ENCODE peak calls at places on chromosome 20, in seven cellular contexts. S is colonic mucosa, O is sigmoid colon, I is right cardiac atrium, M is pancreas, R is lower leg skin, X is A549. H is an unnamed sample.

GRCh38 chr20:44218441-44218840 is 7.9 kb upstream of the OSER1 start:
- DNase-seq in X (no peak), M (no peak), I (no peak), R (no peak), O (no peak), S (no peak), H (no peak)

GRCh38 chr20:32028647-32029372 is 18.6 kb downstream of the CCM2L start:
- DNase-seq in M (no peak), O (no peak), R (peak), X (no peak), S (no peak), I (no peak), H (peak)

GRCh38 chr20:32603046-32603726 is 18.1 kb upstream of the NOL4L start:
- DNase-seq in S (no peak), M (no peak), X (no peak), O (no peak), I (no peak), R (no peak), H (no peak)

GRCh38 chr20:44803383-44803941 is 6.9 kb downstream of the RIMS4 start:
- DNase-seq in X (no peak), I (no peak), M (no peak), O (no peak), S (no peak), R (no peak), H (no peak)

GRCh38 chr20:62966212-62967148 is 14.0 kb downstream of the SLC17A9 start:
- DNase-seq in R (no peak), I (peak), M (no peak), O (no peak), X (no peak), S (no peak), H (no peak)

GRCh38 chr20:40275738-40276137 is 413.3 kb downstream of the MAFB start:
- DNase-seq in X (no peak), O (no peak), I (no peak), R (no peak), M (no peak), S (no peak), H (no peak)

GRCh38 chr20:34907616-34908469 is 31.4 kb downstream of the ACSS2 start:
- DNase-seq in R (no peak), I (peak), M (peak), X (peak), O (no peak), S (peak), H (no peak)

GRCh38 chr20:252801-253200 is 4.7 kb upstream of the DEFB132 start:
- DNase-seq in R (no peak), I (no peak), M (no peak), S (no peak), O (no peak), X (no peak), H (no peak)

GRCh38 chr20:25867776-25868649 is 171.4 kb upstream of the ZNF337 start:
- DNase-seq in M (peak), R (no peak), S (peak), O (peak), I (peak), X (peak), H (no peak)

GRCh38 chr20:8780926-8781325 is 288.0 kb upstream of the PLCB4 start:
- DNase-seq in X (no peak), I (no peak), R (no peak), O (no peak), M (no peak), S (no peak), H (no peak)

GRCh38 chr20:31927758-31928157 is 24.1 kb downstream of the PDRG1 start:
- DNase-seq in I (no peak), S (no peak), R (no peak), X (no peak), O (no peak), M (no peak), H (no peak)

GRCh38 chr20:62975251-62975770 is 22.8 kb downstream of the SLC17A9 start:
- DNase-seq in X (no peak), O (no peak), M (no peak), R (no peak), S (no peak), I (no peak), H (no peak)

GRCh38 chr20:39283464-39283863 is 321.3 kb downstream of the DHX35 start:
- DNase-seq in R (no peak), X (no peak), M (no peak), S (no peak), I (no peak), O (no peak), H (no peak)

GRCh38 chr20:10658876-10659632 is 14.7 kb downstream of the JAG1 start:
- DNase-seq in O (no peak), M (no peak), S (no peak), R (no peak), X (no peak), I (no peak), H (no peak)

GRCh38 chr20:10213526-10213925 is 5.1 kb upstream of the SNAP25 start:
- DNase-seq in S (no peak), X (no peak), O (no peak), I (no peak), M (no peak), R (no peak), H (no peak)

DNA sequence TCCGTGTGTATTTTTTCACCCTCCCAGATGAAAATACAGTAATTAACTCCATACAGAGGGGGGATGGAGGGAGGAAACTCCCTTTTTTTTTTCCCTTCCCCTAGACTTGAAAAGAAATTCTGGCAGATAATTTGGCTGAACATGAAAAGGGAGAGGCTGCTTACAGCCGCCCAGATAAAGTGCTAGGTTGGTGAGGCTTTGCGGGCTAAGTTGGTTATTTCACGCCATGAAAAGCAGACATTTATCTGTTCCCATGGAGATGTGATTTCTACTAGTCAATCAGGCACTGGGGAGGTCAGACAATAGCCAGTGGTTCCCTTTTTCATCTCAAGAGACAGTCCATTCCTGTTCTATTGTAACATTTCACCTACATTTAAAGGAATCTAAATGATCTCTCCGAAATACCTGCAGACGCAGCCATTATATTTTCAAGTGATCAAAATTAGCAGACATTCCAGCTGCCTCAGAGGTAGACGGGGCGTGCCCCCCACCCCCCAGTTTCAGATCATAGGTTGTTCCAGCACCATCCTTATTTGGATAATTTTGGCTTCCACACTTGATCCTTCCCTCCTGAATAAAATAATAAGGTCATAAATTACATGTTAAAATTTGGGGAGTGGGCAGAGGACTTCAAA is 143.9 kb upstream of the ZNF217 start:
- DNase-seq in O (no peak), X (no peak), M (no peak), R (no peak), S (no peak), I (no peak), H (no peak)
- H3K4me3 ChIP-seq in O (no peak), X (no peak), M (no peak), R (no peak), S (no peak), I (no peak), H (peak)

DNA sequence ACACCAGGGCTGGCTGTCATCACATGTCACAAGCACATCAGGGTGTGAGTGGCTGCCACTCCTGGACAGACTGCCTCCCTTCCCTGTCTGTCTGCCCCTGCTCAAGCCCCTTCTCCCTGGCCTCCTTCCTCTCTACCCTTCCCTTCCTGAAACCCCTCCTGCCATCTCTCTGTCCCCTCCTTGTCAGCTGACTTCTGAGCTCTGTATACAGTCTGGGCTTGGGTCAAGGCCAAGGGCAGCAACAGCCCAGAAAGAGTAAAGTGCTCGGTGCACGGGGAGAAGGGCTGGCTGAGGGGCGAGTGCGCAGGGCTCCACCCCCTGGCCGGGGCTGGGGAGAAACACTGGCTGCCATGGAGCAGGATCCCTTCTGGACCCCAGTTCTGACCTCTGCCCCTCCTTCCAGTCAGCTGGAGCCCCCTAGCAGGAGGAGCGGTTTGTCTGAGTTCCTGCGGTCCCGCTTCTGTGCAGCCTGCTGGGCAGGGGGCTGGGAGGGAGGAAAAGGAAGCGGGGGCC is 2.0 kb downstream of the LKAAEAR1 start:
- DNase-seq in R (no peak), S (no peak), M (no peak), X (no peak), I (no peak), O (no peak), H (no peak)
- H3K4me3 ChIP-seq in R (no peak), S (no peak), M (no peak), X (no peak), I (no peak), O (no peak), H (no peak)

DNA sequence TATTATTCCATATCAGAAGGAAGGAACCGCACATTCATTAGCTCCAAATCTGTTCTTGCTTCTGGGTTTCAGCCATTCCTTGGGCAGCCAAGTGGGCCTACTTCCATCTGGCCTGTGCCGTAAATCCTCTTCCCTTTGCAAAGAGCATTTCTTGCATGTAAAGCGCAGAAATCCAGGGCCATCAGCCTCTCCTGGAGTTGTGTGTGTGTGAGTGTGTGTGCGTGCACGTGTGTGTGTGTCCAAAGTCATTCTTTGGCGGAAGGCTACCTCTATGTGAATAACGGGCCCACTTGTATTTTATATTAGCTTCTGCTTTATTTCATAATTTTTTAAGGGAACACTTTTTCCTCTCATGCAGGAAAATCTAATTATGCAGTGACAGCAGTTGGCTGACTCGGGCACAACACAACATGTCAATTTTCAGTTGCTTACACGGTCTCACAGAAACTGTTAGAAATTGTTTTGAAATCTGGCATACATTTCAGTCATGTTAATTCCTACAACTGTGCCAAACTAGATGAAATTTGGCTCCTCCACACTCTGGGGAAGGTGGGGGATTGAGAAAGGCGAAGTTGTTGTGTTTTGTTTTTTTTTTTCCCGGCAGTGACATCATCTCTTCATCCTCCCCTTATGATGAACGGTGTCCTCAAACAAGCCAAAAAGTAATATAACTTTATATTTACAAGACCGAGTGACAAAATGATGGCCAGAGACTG is 223.8 kb upstream of the TSHZ2 start:
- DNase-seq in O (peak), S (no peak), I (peak), R (no peak), X (no peak), M (no peak), H (no peak)
- H3K4me3 ChIP-seq in O (no peak), S (no peak), I (no peak), R (no peak), X (no peak), M (no peak), H (no peak)

GRCh38 chr20:23368316-23369110 is 6.5 kb downstream of the GZF1 start:
- DNase-seq in R (no peak), X (no peak), S (no peak), M (no peak), I (no peak), O (no peak), H (no peak)

GRCh38 chr20:23366384-23366783 is 4.4 kb downstream of the GZF1 start:
- DNase-seq in I (no peak), S (no peak), R (no peak), O (no peak), X (no peak), M (no peak), H (no peak)

GRCh38 chr20:23369424-23369823 is 7.4 kb downstream of the GZF1 start:
- DNase-seq in O (no peak), S (no peak), M (no peak), X (no peak), I (no peak), R (no peak), H (no peak)

GRCh38 chr20:23365390-23366165 is 3.6 kb downstream of the GZF1 start:
- DNase-seq in S (no peak), R (no peak), O (no peak), M (no peak), X (no peak), I (peak), H (no peak)

GRCh38 chr20:23367770-23368169 is 5.8 kb downstream of the GZF1 start:
- DNase-seq in O (no peak), M (no peak), S (no peak), I (no peak), X (no peak), R (no peak), H (no peak)
- H3K4me3 ChIP-seq in O (no peak), M (no peak), S (no peak), I (no peak), X (no peak), R (no peak), H (no peak)